ENCODE peak calls at places on chromosomes 1 and 21, in six cellular contexts. One of them, this sample, is unnamed.

GRCh38 chr1:233183226-233184020 is 112.1 kb downstream of the PCNX2 start:
- DNase-seq in B cell: no peak
- DNase-seq in astrocyte of the spinal cord: peak; percentile 44
- DNase-seq in body of pancreas: no peak
- DNase-seq in nephron progenitor cell: no peak
- DNase-seq in pancreas: no peak
- DNase-seq in this sample: no peak

GRCh38 chr1:99264201-99265021 is at the start of gene PLPPR4:
- DNase-seq in B cell: no peak
- DNase-seq in astrocyte of the spinal cord: peak; percentile 18
- DNase-seq in body of pancreas: peak; percentile 38
- DNase-seq in nephron progenitor cell: peak; percentile 83
- DNase-seq in pancreas: peak; percentile 63
- DNase-seq in this sample: peak; percentile 58

GRCh38 chr1:203934027-203934426 is 72.6 kb downstream of the SNRPE start:
- DNase-seq in B cell: no peak
- DNase-seq in astrocyte of the spinal cord: no peak
- DNase-seq in body of pancreas: no peak
- DNase-seq in nephron progenitor cell: no peak
- DNase-seq in pancreas: no peak
- DNase-seq in this sample: no peak

GRCh38 chr21:46229133-46229922 is 754 bp upstream of the LSS start:
- DNase-seq in B cell: peak; percentile 81
- DNase-seq in astrocyte of the spinal cord: no peak
- DNase-seq in body of pancreas: no peak
- DNase-seq in nephron progenitor cell: no peak
- DNase-seq in pancreas: peak; percentile 89
- DNase-seq in this sample: no peak

GRCh38 chr1:62144238-62144831 is 50.3 kb upstream of the L1TD1 start:
- DNase-seq in B cell: no peak
- DNase-seq in astrocyte of the spinal cord: peak; percentile 69
- DNase-seq in body of pancreas: peak; percentile 38
- DNase-seq in nephron progenitor cell: peak; percentile 50
- DNase-seq in pancreas: no peak
- DNase-seq in this sample: peak; percentile 44

GRCh38 chr21:45128613-45129226 is 54.3 kb downstream of the ADARB1 start:
- DNase-seq in B cell: peak; percentile 82
- DNase-seq in astrocyte of the spinal cord: peak; percentile 72
- DNase-seq in body of pancreas: peak; percentile 73
- DNase-seq in nephron progenitor cell: peak; percentile 53
- DNase-seq in pancreas: peak; percentile 85
- DNase-seq in this sample: peak; percentile 72

GRCh38 chr1:202249846-202250245 is 56.2 kb downstream of the LGR6 start:
- DNase-seq in B cell: no peak
- DNase-seq in astrocyte of the spinal cord: peak; percentile 50
- DNase-seq in body of pancreas: no peak
- DNase-seq in nephron progenitor cell: no peak
- DNase-seq in pancreas: no peak
- DNase-seq in this sample: no peak

GRCh38 chr1:119968601-119969000 is 72.3 kb upstream of the ADAM30 start:
- DNase-seq in B cell: no peak
- DNase-seq in astrocyte of the spinal cord: no peak
- DNase-seq in body of pancreas: no peak
- DNase-seq in nephron progenitor cell: no peak
- DNase-seq in pancreas: no peak
- DNase-seq in this sample: no peak

GRCh38 chr1:41810446-41810845 is 108.3 kb downstream of the HIVEP3 start:
- DNase-seq in B cell: no peak
- DNase-seq in astrocyte of the spinal cord: peak; percentile 64
- DNase-seq in body of pancreas: no peak
- DNase-seq in nephron progenitor cell: peak; percentile 80
- DNase-seq in pancreas: no peak
- DNase-seq in this sample: peak; percentile 21

GRCh38 chr1:203899869-203900714 is 38.7 kb downstream of the SNRPE start:
- DNase-seq in B cell: no peak
- DNase-seq in astrocyte of the spinal cord: no peak
- DNase-seq in body of pancreas: peak; percentile 14
- DNase-seq in nephron progenitor cell: no peak
- DNase-seq in pancreas: peak; percentile 55
- DNase-seq in this sample: no peak

GRCh38 chr1:180530501-180530900 is 28.1 kb upstream of the ACBD6 start:
- DNase-seq in B cell: no peak
- DNase-seq in astrocyte of the spinal cord: peak; percentile 57
- DNase-seq in body of pancreas: no peak
- DNase-seq in nephron progenitor cell: no peak
- DNase-seq in pancreas: no peak
- DNase-seq in this sample: peak; percentile 78

GRCh38 chr1:24898152-24898908 is 31.7 kb downstream of the RUNX3 start:
- DNase-seq in B cell: peak; percentile 76
- DNase-seq in astrocyte of the spinal cord: peak; percentile 15
- DNase-seq in body of pancreas: peak; percentile 43
- DNase-seq in nephron progenitor cell: peak; percentile 77
- DNase-seq in pancreas: peak; percentile 79
- DNase-seq in this sample: peak; percentile 64

GRCh38 chr1:16921391-16922185 is at the start of gene CROCC:
- DNase-seq in B cell: peak; percentile 70
- DNase-seq in astrocyte of the spinal cord: peak; percentile 51
- DNase-seq in body of pancreas: peak; percentile 70
- DNase-seq in nephron progenitor cell: peak; percentile 69
- DNase-seq in pancreas: peak; percentile 87
- DNase-seq in this sample: no peak

GRCh38 chr1:19439464-19440171 is 45.7 kb downstream of the CAPZB start:
- DNase-seq in B cell: peak; percentile 53
- DNase-seq in astrocyte of the spinal cord: no peak
- DNase-seq in body of pancreas: no peak
- DNase-seq in nephron progenitor cell: no peak
- DNase-seq in pancreas: no peak
- DNase-seq in this sample: no peak

GRCh38 chr1:175172503-175172902 is 20.1 kb downstream of the KIAA0040 start:
- DNase-seq in B cell: no peak
- DNase-seq in astrocyte of the spinal cord: no peak
- DNase-seq in body of pancreas: no peak
- DNase-seq in nephron progenitor cell: no peak
- DNase-seq in pancreas: no peak
- DNase-seq in this sample: no peak

GRCh38 chr1:20282544-20282943 is 8.1 kb upstream of the VWA5B1 start:
- DNase-seq in B cell: no peak
- DNase-seq in astrocyte of the spinal cord: no peak
- DNase-seq in body of pancreas: no peak
- DNase-seq in nephron progenitor cell: no peak
- DNase-seq in pancreas: no peak
- DNase-seq in this sample: no peak

GRCh38 chr1:44827197-44828002 is 15.7 kb downstream of the PTCH2 start:
- DNase-seq in B cell: no peak
- DNase-seq in astrocyte of the spinal cord: no peak
- DNase-seq in body of pancreas: peak; percentile 24
- DNase-seq in nephron progenitor cell: no peak
- DNase-seq in pancreas: peak; percentile 67
- DNase-seq in this sample: no peak

GRCh38 chr1:231039161-231040018 is 664 bp downstream of the FAM89A start:
- DNase-seq in B cell: peak; percentile 64
- DNase-seq in astrocyte of the spinal cord: peak; percentile 30
- DNase-seq in body of pancreas: peak; percentile 36
- DNase-seq in nephron progenitor cell: peak; percentile 66
- DNase-seq in pancreas: peak; percentile 72
- DNase-seq in this sample: peak; percentile 42

GRCh38 chr1:12166834-12167492 is at the start of gene TNFRSF1B:
- DNase-seq in B cell: peak; percentile 93
- DNase-seq in astrocyte of the spinal cord: no peak
- DNase-seq in body of pancreas: peak; percentile 47
- DNase-seq in nephron progenitor cell: peak; percentile 77
- DNase-seq in pancreas: no peak
- DNase-seq in this sample: peak; percentile 58

DNA sequence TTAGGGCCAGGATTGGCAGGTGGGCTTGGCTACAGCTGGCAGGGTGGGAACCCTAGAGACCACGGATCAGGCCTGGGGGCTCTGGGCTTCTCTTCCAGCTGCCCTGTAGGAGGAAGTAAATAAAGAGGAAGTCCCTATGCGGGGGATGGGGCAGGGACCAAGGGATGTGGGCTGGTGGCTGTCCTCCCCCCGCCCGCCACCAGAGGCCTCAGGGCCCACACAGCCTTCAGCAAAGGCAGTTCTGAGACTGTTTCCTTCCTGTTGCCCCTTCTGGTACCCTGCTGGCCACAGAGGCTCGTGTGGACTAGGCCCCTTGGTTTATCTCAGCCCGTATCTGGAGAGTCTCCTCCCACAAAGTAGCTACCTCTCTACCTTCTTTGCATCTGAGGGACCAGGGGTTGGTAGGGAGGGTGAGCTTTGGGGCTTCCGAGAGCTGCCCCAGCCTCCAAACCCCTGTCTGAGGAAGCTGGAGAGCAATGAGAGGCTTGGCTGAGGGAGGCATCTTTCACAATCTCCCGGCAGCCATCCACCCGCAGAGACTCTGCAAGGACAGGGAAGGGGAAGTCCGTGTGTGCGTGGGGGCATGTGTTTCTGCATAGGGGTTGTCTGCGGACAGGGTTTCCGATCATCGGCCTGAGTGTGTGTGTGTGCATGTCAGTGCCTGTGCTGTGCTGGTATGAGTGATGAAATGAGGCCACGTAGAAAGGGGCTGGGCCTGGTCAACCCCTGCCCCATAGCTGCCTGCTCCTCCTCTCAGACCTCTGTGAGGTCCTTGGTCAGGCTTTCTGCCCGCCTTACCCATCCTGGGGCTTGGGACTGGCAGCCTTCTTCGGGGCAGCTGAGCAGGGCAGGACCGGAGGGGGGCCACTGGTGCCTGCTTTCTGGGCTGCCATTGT is 12.5 kb downstream of the RPS6KA1 start:
- DNase-seq in B cell: peak; percentile 92
- DNase-seq in astrocyte of the spinal cord: no peak
- DNase-seq in body of pancreas: peak; percentile 36
- DNase-seq in nephron progenitor cell: peak; percentile 61
- DNase-seq in pancreas: no peak
- DNase-seq in this sample: peak; percentile 45
- TF ChIP-seq CTCF in B cell: peak; percentile 78
- TF ChIP-seq CTCF in astrocyte of the spinal cord: peak; percentile 27
- TF ChIP-seq CTCF in body of pancreas: no peak
- TF ChIP-seq CTCF in nephron progenitor cell: peak; percentile 50
- TF ChIP-seq CTCF in pancreas: no peak
- TF ChIP-seq CTCF in this sample: no peak

GRCh38 chr1:246032984-246033383 is 474.1 kb downstream of the SMYD3 start:
- DNase-seq in B cell: no peak
- DNase-seq in astrocyte of the spinal cord: no peak
- DNase-seq in body of pancreas: no peak
- DNase-seq in nephron progenitor cell: no peak
- DNase-seq in pancreas: no peak
- DNase-seq in this sample: no peak
- TF ChIP-seq CTCF in B cell: no peak
- TF ChIP-seq CTCF in astrocyte of the spinal cord: no peak
- TF ChIP-seq CTCF in body of pancreas: no peak
- TF ChIP-seq CTCF in nephron progenitor cell: no peak
- TF ChIP-seq CTCF in pancreas: no peak
- TF ChIP-seq CTCF in this sample: no peak

GRCh38 chr1:33372677-33373076 is 51.8 kb upstream of the A3GALT2 start:
- DNase-seq in B cell: no peak
- DNase-seq in astrocyte of the spinal cord: no peak
- DNase-seq in body of pancreas: no peak
- DNase-seq in nephron progenitor cell: no peak
- DNase-seq in pancreas: no peak
- DNase-seq in this sample: no peak
- TF ChIP-seq CTCF in B cell: no peak
- TF ChIP-seq CTCF in astrocyte of the spinal cord: no peak
- TF ChIP-seq CTCF in body of pancreas: no peak
- TF ChIP-seq CTCF in nephron progenitor cell: no peak
- TF ChIP-seq CTCF in pancreas: no peak
- TF ChIP-seq CTCF in this sample: no peak

DNA sequence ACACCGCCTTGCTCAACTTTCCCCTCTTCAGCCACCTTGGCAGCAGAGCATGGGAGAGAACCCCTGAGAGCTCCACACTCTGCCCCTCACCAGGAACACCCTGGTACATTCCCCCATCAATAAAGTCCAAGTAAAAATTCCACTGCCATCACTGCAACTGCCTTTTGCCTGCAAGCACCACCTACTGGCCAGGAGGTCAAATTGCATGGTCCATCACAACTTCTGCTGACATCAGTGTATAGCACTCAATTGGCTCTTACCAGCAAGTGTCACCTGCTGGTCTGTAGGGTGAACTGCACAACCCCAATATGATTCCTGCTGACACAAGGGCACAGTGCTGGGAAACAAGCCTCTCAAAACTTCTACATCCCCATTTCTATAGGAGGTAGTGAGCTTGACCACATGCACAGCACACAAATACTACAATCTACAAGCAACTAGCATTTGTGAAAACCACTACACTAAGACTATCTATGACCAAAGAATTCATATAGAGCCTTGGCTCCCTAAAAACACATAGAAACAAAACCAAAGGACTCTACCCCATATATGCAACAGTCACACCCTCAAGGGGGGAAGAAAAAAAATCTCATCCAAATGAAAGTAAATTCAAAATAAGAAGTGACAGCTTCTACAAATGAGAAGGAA is 69.2 kb downstream of the FASLG start:
- DNase-seq in B cell: no peak
- DNase-seq in astrocyte of the spinal cord: peak; percentile 13
- DNase-seq in body of pancreas: no peak
- DNase-seq in nephron progenitor cell: no peak
- DNase-seq in pancreas: no peak
- DNase-seq in this sample: peak; percentile 38
- TF ChIP-seq CTCF in B cell: peak; percentile 49
- TF ChIP-seq CTCF in astrocyte of the spinal cord: peak; percentile 54
- TF ChIP-seq CTCF in body of pancreas: peak; percentile 29
- TF ChIP-seq CTCF in nephron progenitor cell: peak; percentile 38
- TF ChIP-seq CTCF in pancreas: peak; percentile 10
- TF ChIP-seq CTCF in this sample: peak; percentile 71

GRCh38 chr1:9588551-9589143 is at the start of gene TMEM201:
- DNase-seq in B cell: peak; percentile 100
- DNase-seq in astrocyte of the spinal cord: peak; percentile 88
- DNase-seq in body of pancreas: peak; percentile 96
- DNase-seq in nephron progenitor cell: peak; percentile 97
- DNase-seq in pancreas: peak; percentile 97
- DNase-seq in this sample: peak; percentile 93
- TF ChIP-seq CTCF in B cell: peak; percentile 80
- TF ChIP-seq CTCF in astrocyte of the spinal cord: peak; percentile 54
- TF ChIP-seq CTCF in body of pancreas: peak; percentile 96
- TF ChIP-seq CTCF in nephron progenitor cell: peak; percentile 60
- TF ChIP-seq CTCF in pancreas: peak; percentile 80
- TF ChIP-seq CTCF in this sample: peak; percentile 65

DNA sequence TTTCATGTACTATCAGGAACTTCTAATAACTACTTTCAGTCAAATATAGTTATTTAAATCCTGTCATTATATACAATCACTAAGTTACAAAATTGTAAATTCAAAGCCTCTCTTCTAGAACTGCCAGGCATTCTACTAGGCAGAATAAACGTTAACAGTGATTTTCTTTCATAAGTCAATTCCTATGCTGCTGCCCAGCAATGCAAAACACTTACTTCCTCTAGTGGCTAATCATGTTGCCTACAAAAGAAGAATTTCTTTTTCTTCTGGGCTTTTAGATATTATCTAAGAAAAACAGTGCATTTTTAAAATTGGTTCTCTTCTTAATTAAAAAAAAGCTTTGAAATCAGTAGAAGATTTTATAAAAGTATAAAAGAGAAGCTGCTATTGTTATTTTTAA is 509.8 kb upstream of the ADAMTS5 start:
- DNase-seq in B cell: no peak
- DNase-seq in astrocyte of the spinal cord: peak; percentile 59
- DNase-seq in body of pancreas: no peak
- DNase-seq in nephron progenitor cell: no peak
- DNase-seq in pancreas: no peak
- DNase-seq in this sample: no peak
- TF ChIP-seq CTCF in B cell: no peak
- TF ChIP-seq CTCF in astrocyte of the spinal cord: peak; percentile 65
- TF ChIP-seq CTCF in body of pancreas: no peak
- TF ChIP-seq CTCF in nephron progenitor cell: peak; percentile 6
- TF ChIP-seq CTCF in pancreas: no peak
- TF ChIP-seq CTCF in this sample: no peak

This sample was measured in Calu3.